ENCODE peak calls at places on chromosome 9, in seven cellular contexts. D is GM13977, C is A549, J is uterus, B is HFFc6, Q is GM23338, W is MCF 10A. U is an unnamed sample.

GRCh38 chr9:124118894-124119293 is 107.3 kb downstream of the LHX2 start:
- DNase-seq in D (no peak), B (no peak), Q (no peak), J (no peak), C (no peak), W (no peak), U (no peak)

GRCh38 chr9:114731701-114732100 is 49.7 kb upstream of the TEX48 start:
- DNase-seq in W (no peak), J (no peak), Q (no peak), D (no peak), C (peak; percentile 23), B (no peak), U (no peak)

GRCh38 chr9:110192531-110193326 is 15.2 kb downstream of the C9orf152 start:
- DNase-seq in D (no peak), B (peak; percentile 44), Q (no peak), W (no peak), J (peak; percentile 70), C (peak; percentile 23), U (peak; percentile 89)

GRCh38 chr9:35748858-35749514 is at the start of the genes GBA2 and RGP1:
- DNase-seq in W (peak; percentile 77), C (peak; percentile 81), J (peak; percentile 75), B (peak; percentile 52), Q (peak; percentile 91), D (peak; percentile 87), U (peak; percentile 89)

GRCh38 chr9:104858271-104858670 is 69.7 kb downstream of the ABCA1 start:
- DNase-seq in C (no peak), W (no peak), Q (no peak), D (no peak), B (peak; percentile 85), J (no peak), U (peak; percentile 88)

GRCh38 chr9:68637020-68637419 is 68.0 kb upstream of the PIP5K1B start:
- DNase-seq in B (no peak), C (no peak), W (no peak), D (no peak), J (no peak), Q (no peak), U (no peak)

GRCh38 chr9:131027048-131027871 is 18.3 kb downstream of the LAMC3 start:
- DNase-seq in C (no peak), B (no peak), W (no peak), Q (no peak), D (no peak), J (no peak), U (no peak)

GRCh38 chr9:26856413-26857032 is 36.1 kb downstream of the CAAP1 start:
- DNase-seq in Q (peak; percentile 89), W (peak; percentile 76), D (peak; percentile 50), B (peak; percentile 43), C (peak; percentile 77), J (peak; percentile 21), U (peak; percentile 26)

GRCh38 chr9:137544176-137544755 is 5.9 kb downstream of the PNPLA7 start:
- DNase-seq in Q (no peak), D (no peak), W (no peak), B (no peak), J (no peak), C (no peak), U (peak; percentile 26)

GRCh38 chr9:91033270-91033669 is 231.7 kb downstream of the SYK start:
- DNase-seq in W (no peak), J (no peak), Q (no peak), D (no peak), B (no peak), C (no peak), U (no peak)

GRCh38 chr9:89278997-89279739 is 31.8 kb upstream of the CKS2 start:
- DNase-seq in J (peak; percentile 23), B (peak; percentile 61), W (peak; percentile 72), Q (peak; percentile 85), D (peak; percentile 65), C (peak; percentile 51), U (peak; percentile 81)

GRCh38 chr9:129442791-129443511 is 177.9 kb downstream of the C9orf50 start:
- DNase-seq in D (no peak), W (no peak), J (no peak), C (no peak), Q (no peak), B (no peak), U (no peak)

GRCh38 chr9:28136113-28136512 is 562.8 kb upstream of the C9orf72 start:
- DNase-seq in Q (peak; percentile 31), J (no peak), W (no peak), B (no peak), D (no peak), C (no peak), U (no peak)

GRCh38 chr9:111483862-111484563 is at the start of gene ECPAS:
- DNase-seq in D (peak; percentile 91), W (peak; percentile 87), Q (peak; percentile 87), C (peak; percentile 88), J (peak; percentile 70), B (peak; percentile 68), U (peak; percentile 82)

GRCh38 chr9:38432922-38433510 is 8.8 kb upstream of the IGFBPL1 start:
- DNase-seq in D (no peak), J (no peak), C (peak; percentile 60), Q (peak; percentile 73), B (peak; percentile 38), W (peak; percentile 49), U (peak; percentile 72)

GRCh38 chr9:109143881-109144562 is 23.0 kb downstream of the FRRS1L start:
- DNase-seq in Q (peak; percentile 53), B (peak; percentile 35), W (peak; percentile 54), C (peak; percentile 67), D (peak; percentile 58), J (no peak), U (peak; percentile 5)

GRCh38 chr9:98222885-98223640 is 30.6 kb upstream of the CORO2A start:
- DNase-seq in D (no peak), Q (no peak), B (peak; percentile 98), W (peak; percentile 99), C (peak; percentile 79), J (no peak), U (peak; percentile 96)

GRCh38 chr9:117278020-117278419 is 136.8 kb downstream of the ASTN2 start:
- DNase-seq in W (no peak), C (no peak), Q (no peak), D (no peak), J (no peak), B (no peak), U (no peak)

GRCh38 chr9:95264954-95265615 is 52.4 kb downstream of the FANCC start:
- DNase-seq in D (no peak), B (peak; percentile 46), J (no peak), Q (peak; percentile 61), C (peak; percentile 31), W (peak; percentile 24), U (peak; percentile 28)

GRCh38 chr9:78131969-78132687 is 100.5 kb upstream of the GNAQ start:
- DNase-seq in D (no peak), B (peak; percentile 33), Q (no peak), C (no peak), W (peak; percentile 5), J (no peak), U (peak; percentile 42)

GRCh38 chr9:132172185-132172584 is 10.3 kb downstream of the NTNG2 start:
- DNase-seq in D (no peak), J (no peak), C (no peak), W (no peak), B (no peak), Q (no peak), U (no peak)

GRCh38 chr9:79053613-79054012 is 518.2 kb upstream of the TLE4 start:
- DNase-seq in B (no peak), W (no peak), C (no peak), J (no peak), D (no peak), Q (no peak), U (no peak)

GRCh38 chr9:121561385-121562222 is 62.0 kb upstream of the GGTA1 start:
- DNase-seq in C (no peak), J (no peak), W (peak; percentile 29), D (no peak), Q (no peak), B (no peak), U (no peak)
- TF ChIP-seq CTCF in C (no peak), J (no peak), W (no peak), D (no peak), Q (no peak), B (peak; percentile 33), U (no peak)

DNA sequence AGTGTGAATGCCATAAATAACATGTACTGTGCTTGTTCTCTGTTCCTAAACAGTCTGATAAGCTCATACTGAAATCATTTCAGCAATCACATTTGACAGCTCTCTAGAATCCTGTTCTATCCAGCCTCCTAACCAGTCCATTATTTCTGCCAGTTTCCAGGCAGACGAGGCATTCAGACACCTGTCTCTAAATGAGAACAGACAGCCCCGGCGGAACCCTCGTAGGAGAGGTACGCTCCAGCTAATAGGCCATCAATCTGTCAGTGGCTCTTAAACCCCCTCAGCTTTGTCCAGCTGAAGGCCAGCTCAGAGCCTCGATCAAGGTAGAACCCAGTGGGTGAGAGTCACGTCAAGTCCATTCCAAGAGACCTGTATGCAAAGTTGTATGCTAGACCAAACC is 272.3 kb downstream of the GLIS3 start:
- DNase-seq in W (no peak), Q (no peak), J (no peak), B (no peak), C (no peak), D (no peak), U (no peak)
- TF ChIP-seq CTCF in W (no peak), Q (no peak), J (no peak), B (no peak), C (no peak), D (no peak), U (no peak)

GRCh38 chr9:17799383-17799782 is 220.5 kb downstream of the SH3GL2 start:
- DNase-seq in D (no peak), Q (no peak), W (no peak), B (no peak), C (no peak), J (no peak), U (peak; percentile 26)

GRCh38 chr9:17800397-17800796 is 221.5 kb downstream of the SH3GL2 start:
- DNase-seq in C (no peak), J (no peak), B (no peak), W (no peak), D (no peak), Q (no peak), U (no peak)

GRCh38 chr9:17807670-17808282 is 228.9 kb downstream of the SH3GL2 start:
- DNase-seq in Q (no peak), W (no peak), B (no peak), J (no peak), D (no peak), C (no peak), U (no peak)

DNA sequence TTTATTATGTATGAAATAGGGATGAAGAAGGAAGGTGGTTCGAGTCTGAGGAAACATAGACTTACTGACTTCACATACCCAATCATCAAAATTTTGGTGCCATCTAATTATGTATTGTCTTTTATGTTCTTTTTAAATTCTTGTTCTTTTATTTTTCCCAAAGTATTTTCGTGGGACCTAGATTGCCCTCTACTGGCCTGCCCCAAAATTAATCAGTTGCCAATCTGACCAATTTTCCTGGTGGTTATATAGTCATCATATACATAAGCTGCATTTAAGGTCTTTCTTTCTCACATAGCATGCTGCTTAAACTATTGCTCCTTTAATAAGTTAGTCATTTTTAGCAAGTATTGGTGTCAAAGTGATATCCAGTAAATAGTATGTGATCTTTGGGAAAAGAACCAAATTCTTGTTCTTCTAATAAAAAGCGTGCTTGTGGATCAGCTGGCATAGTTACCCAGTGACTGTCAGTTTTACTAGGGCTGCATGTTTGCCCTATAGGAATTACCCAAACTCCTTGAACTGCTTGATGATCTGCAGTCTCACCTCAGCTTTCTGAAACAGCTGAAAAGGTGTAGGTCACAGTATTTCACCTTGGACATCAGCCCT is 223.5 kb downstream of the SH3GL2 start:
- DNase-seq in D (no peak), B (peak; percentile 16), Q (peak; percentile 38), W (peak; percentile 28), C (peak; percentile 4), J (no peak), U (no peak)
- TF ChIP-seq CTCF in D (peak; percentile 57), B (peak; percentile 81), Q (peak; percentile 86), W (peak; percentile 52), C (peak; percentile 54), J (peak; percentile 39), U (peak; percentile 48)

GRCh38 chr9:100409176-100409556 is 17.8 kb upstream of the MSANTD3 start:
- DNase-seq in D (no peak), B (no peak), C (no peak), W (no peak), Q (no peak), J (no peak), U (no peak)
- TF ChIP-seq CTCF in D (no peak), B (no peak), C (no peak), W (no peak), Q (no peak), J (no peak), U (no peak)

U was measured in foreskin fibroblast.